ENCODE peak calls at places on chromosomes 4 and X, in six cellular contexts. M, T, X, C, D and W are unnamed samples.

GRCh38 chr4:122980860-122981259 is 58.5 kb upstream of the NUDT6 start:
- DNase-seq in M (no peak), T (no peak), X (no peak), C (no peak), D (no peak), W (no peak)

GRCh38 chr4:86759298-86759697 is 89.9 kb downstream of the SLC10A6 start:
- DNase-seq in M (no peak), T (no peak), X (no peak), C (no peak), D (no peak), W (no peak)

GRCh38 chr4:68250151-68250930 is 4.8 kb upstream of the TMPRSS11B start:
- DNase-seq in M (peak; percentile 3), T (no peak), X (no peak), C (no peak), D (no peak), W (no peak)

GRCh38 chr4:180664766-180665368 is 1578.3 kb upstream of the TENM3 start:
- DNase-seq in M (peak; percentile 73), T (no peak), X (no peak), C (peak; percentile 87), D (peak; percentile 88), W (peak; percentile 67)

GRCh38 chr4:140367738-140368137 is 5.7 kb upstream of the SCOC start:
- DNase-seq in M (peak; percentile 65), T (no peak), X (no peak), C (peak; percentile 48), D (no peak), W (no peak)

GRCh38 chrX:22097295-22097694 is 65.2 kb downstream of the PHEX start:
- DNase-seq in M (peak; percentile 79), T (no peak), X (no peak), C (no peak), D (no peak), W (no peak)

GRCh38 chrX:70034646-70035045 is 15.1 kb downstream of the AWAT2 start:
- DNase-seq in M (no peak), T (no peak), X (no peak), C (no peak), D (no peak), W (no peak)

GRCh38 chrX:11724122-11725017 is 33.7 kb upstream of the MSL3 start:
- DNase-seq in M (peak; percentile 9), T (no peak), X (no peak), C (peak; percentile 26), D (no peak), W (no peak)

GRCh38 chrX:2451456-2452316 is 49.1 kb downstream of the DHRSX start:
- DNase-seq in M (peak; percentile 81), T (no peak), X (no peak), C (peak; percentile 78), D (peak; percentile 83), W (peak; percentile 57)

GRCh38 chrX:42437211-42437610 is 340.8 kb downstream of the PPP1R2C start:
- DNase-seq in M (no peak), T (no peak), X (no peak), C (no peak), D (no peak), W (no peak)

GRCh38 chrX:12994321-12994720 is 19.4 kb downstream of the TMSB4X start:
- DNase-seq in M (no peak), T (no peak), X (no peak), C (no peak), D (no peak), W (no peak)

GRCh38 chr4:158208931-158209640 is 1.2 kb upstream of the TMEM144 start:
- DNase-seq in M (no peak), T (no peak), X (no peak), C (no peak), D (no peak), W (no peak)

GRCh38 chr4:112895785-112896184 is 153.7 kb upstream of the ANK2 start:
- DNase-seq in M (peak; percentile 54), T (no peak), X (no peak), C (no peak), D (peak; percentile 69), W (no peak)

GRCh38 chr4:105092356-105092755 is 54.3 kb upstream of the TET2 start:
- DNase-seq in M (peak; percentile 88), T (no peak), X (no peak), C (peak; percentile 6), D (no peak), W (no peak)

GRCh38 chr4:94636004-94636403 is 121.8 kb upstream of the BMPR1B start:
- DNase-seq in M (peak; percentile 65), T (no peak), X (no peak), C (no peak), D (no peak), W (no peak)

GRCh38 chrX:25018682-25019081 is 2.9 kb upstream of the ARX start:
- DNase-seq in M (no peak), T (no peak), X (no peak), C (no peak), D (no peak), W (no peak)
- H3K27me3 ChIP-seq in M (peaks cover 81% of the 10 kb centered on the region), T (peaks cover 100% of the 10 kb centered on the region), X (peaks cover 100% of the 10 kb centered on the region), C (peaks cover 43% of the 10 kb centered on the region), D (peaks cover 100% of the 10 kb centered on the region), W (no peaks in the 10 kb centered on the region)

GRCh38 chrX:74940414-74940813 is 15.2 kb upstream of the NEXMIF start:
- DNase-seq in M (no peak), T (no peak), X (no peak), C (no peak), D (no peak), W (no peak)
- TF ChIP-seq CTCF in M (no peak), T (no peak), X (no peak), C (no peak), D (no peak), W (no peak)

DNA sequence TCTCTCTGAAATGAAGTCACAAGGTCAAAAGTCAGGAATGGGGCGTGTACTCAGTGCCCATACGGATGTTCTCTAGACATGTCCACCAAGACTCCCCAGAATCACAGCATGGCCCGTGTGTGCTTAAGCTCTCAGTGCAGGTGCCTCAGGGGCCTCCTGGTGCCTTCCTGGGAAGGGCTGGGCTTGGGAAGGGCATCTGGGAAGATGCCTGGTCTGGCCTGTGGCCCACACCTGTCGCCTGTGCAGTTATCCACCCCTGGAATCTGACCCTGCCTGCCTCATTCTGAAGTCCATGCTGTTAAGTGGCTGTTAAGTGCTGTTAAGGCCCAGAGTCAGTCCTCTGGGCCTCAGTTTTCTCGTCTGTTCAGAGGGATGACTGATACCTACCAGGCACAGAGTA is 31.2 kb downstream of the SORCS2 start:
- DNase-seq in M (no peak), T (no peak), X (no peak), C (no peak), D (no peak), W (no peak)
- H3K27me3 ChIP-seq in M (no peaks in the 10 kb centered on the region), T (no peaks in the 10 kb centered on the region), X (peaks cover 14% of the 10 kb centered on the region), C (no peaks in the 10 kb centered on the region), D (no peaks in the 10 kb centered on the region), W (no peaks in the 10 kb centered on the region)

DNA sequence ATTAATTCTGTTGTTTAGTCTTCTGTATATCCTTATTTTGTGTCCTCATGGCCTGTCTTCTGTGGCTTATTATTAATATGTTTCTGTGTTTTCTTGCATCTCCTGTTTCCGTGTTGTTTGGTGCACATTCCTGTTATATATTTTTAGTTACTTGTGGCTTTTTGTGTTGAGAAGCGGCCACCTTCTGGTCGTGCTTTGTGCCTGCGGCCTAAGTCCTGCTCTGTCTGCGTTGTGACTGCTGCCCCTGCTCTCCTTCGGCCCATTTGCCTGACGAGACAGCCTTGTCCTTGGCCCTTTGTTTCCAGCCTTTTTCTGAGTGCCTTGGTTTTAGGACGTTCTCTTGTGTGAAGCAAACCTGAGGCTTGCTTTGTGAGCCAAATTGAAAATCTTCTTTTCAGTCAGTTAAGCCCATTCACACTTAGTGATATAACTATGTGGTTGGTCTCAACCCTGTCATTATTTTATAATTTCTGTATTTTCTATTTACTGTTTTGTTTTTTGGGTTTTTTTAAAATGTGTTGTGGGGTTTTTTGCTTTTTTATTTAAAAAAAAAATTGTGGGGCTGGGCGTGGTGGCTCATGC is 43.8 kb downstream of the TNIP2 start:
- DNase-seq in M (no peak), T (peak; percentile 10), X (no peak), C (no peak), D (peak; percentile 75), W (peak; percentile 25)
- TF ChIP-seq CTCF in M (peak; percentile 8), T (no peak), X (no peak), C (peak; percentile 63), D (peak; percentile 75), W (no peak)

DNA sequence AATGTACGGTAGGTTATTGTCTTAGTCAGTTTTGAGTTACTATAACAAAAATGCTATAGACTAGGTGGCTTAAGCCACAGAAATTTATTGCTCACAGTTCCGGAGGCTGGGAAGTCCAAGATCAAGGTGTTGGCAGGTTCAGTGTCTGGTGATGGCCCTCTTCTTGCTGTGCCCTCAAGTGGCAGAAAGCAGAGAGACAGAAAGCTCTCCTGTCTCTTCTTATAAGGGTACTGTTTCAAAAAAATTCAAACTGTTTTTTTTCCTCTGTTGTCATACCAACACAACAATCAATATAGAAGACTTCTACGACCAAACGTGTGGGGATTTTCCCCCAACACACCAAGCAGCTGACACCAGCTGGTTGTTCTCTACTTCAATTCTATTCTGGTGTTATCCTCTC is 53.4 kb downstream of the ADGRG4 start:
- DNase-seq in M (no peak), T (no peak), X (no peak), C (no peak), D (no peak), W (no peak)
- H3K27me3 ChIP-seq in M (no peaks in the 10 kb centered on the region), T (peaks cover 35% of the 10 kb centered on the region), X (no peaks in the 10 kb centered on the region), C (no peaks in the 10 kb centered on the region), D (no peaks in the 10 kb centered on the region), W (no peaks in the 10 kb centered on the region)

DNA sequence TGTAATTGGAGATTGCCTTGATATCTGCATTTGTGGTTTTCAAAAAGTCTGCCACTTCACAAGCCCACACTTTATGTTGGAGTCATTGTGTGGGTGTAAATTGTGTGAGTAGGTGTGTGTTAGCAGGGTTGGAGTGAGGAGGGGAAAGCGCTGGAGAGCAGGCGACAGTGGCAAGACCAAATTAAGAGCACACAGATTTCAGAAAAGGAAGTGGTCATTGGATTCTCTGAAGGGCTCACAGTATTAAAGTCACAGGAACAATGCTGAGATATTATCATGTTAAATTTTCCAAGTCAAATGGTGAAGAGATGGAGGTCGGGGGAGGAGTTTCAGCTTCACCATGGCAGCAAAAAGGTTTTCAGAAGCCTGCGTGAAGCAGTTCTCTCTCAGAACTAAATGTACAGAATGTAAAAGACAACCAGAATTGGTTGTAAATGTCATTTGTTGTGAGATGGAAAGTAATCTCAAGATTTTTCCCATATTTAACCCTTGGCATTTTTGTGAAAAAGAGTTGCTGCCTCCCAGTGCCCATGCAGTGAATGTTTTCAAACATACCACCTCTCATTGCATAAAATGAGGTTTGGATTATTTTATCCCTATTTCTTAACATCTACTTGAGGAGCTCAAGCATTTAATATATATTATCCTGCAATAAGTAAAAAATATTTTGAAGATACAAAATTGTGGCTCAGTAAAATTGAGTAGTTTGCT is 265.9 kb downstream of the ZNF674 start:
- DNase-seq in M (no peak), T (no peak), X (no peak), C (no peak), D (no peak), W (no peak)
- TF ChIP-seq CTCF in M (no peak), T (no peak), X (no peak), C (no peak), D (no peak), W (no peak)

GRCh38 chr4:4643306-4643705 is 101.5 kb upstream of the STX18 start:
- DNase-seq in M (no peak), T (no peak), X (no peak), C (no peak), D (no peak), W (no peak)

GRCh38 chr4:4641661-4642180 is 99.9 kb upstream of the STX18 start:
- DNase-seq in M (no peak), T (no peak), X (no peak), C (no peak), D (peak; percentile 79), W (peak; percentile 73)

GRCh38 chr4:4647041-4647440 is 105.2 kb upstream of the STX18 start:
- DNase-seq in M (no peak), T (no peak), X (no peak), C (no peak), D (no peak), W (no peak)

GRCh38 chr4:4642201-4643025 is 100.6 kb upstream of the STX18 start:
- DNase-seq in M (no peak), T (no peak), X (no peak), C (no peak), D (peak; percentile 89), W (no peak)

GRCh38 chr4:4645743-4646142 is 103.9 kb upstream of the STX18 start:
- DNase-seq in M (no peak), T (no peak), X (no peak), C (no peak), D (peak; percentile 53), W (no peak)
- H3K27me3 ChIP-seq in M (no peaks in the 10 kb centered on the region), T (no peaks in the 10 kb centered on the region), X (no peaks in the 10 kb centered on the region), C (no peaks in the 10 kb centered on the region), D (peaks cover 37% of the 10 kb centered on the region), W (no peaks in the 10 kb centered on the region)